ENCODE peak calls at places on chromosomes 12 and 14, in six cellular contexts. One of them, this sample, is unnamed.
A peak's percentile ranks its signal among the peaks of the same experiment; 100 is the strongest.

GRCh38 chr14:83251402-83251801 is 1717.7 kb upstream of the SEL1L start:
- DNase-seq in aorta: no peak
- DNase-seq in MM.1S: no peak
- DNase-seq in uterus: no peak
- DNase-seq in psoas muscle: no peak
- DNase-seq in adipocyte: no peak
- DNase-seq in this sample: no peak

GRCh38 chr14:24693353-24693737 is 59.4 kb upstream of the GZMB start:
- DNase-seq in adipocyte: no peak
- DNase-seq in psoas muscle: no peak
- DNase-seq in uterus: no peak
- DNase-seq in MM.1S: no peak
- DNase-seq in aorta: no peak
- DNase-seq in this sample: no peak

GRCh38 chr14:66381765-66382164 is 104.4 kb upstream of the CCDC196 start:
- DNase-seq in uterus: no peak
- DNase-seq in adipocyte: no peak
- DNase-seq in MM.1S: no peak
- DNase-seq in aorta: no peak
- DNase-seq in psoas muscle: no peak
- DNase-seq in this sample: no peak

GRCh38 chr12:7638064-7638763 is 27.5 kb downstream of the APOBEC1 start:
- DNase-seq in uterus: no peak
- DNase-seq in MM.1S: peak; percentile 27
- DNase-seq in adipocyte: no peak
- DNase-seq in psoas muscle: no peak
- DNase-seq in aorta: no peak
- DNase-seq in this sample: no peak

GRCh38 chr12:630656-631632 is 32.3 kb downstream of the NINJ2 start:
- DNase-seq in MM.1S: peak; percentile 93
- DNase-seq in adipocyte: no peak
- DNase-seq in psoas muscle: peak; percentile 61
- DNase-seq in uterus: no peak
- DNase-seq in aorta: no peak
- DNase-seq in this sample: peak; percentile 47

GRCh38 chr12:14010989-14011388 is 29.6 kb upstream of the GRIN2B start:
- DNase-seq in adipocyte: no peak
- DNase-seq in aorta: no peak
- DNase-seq in psoas muscle: no peak
- DNase-seq in MM.1S: no peak
- DNase-seq in uterus: no peak
- DNase-seq in this sample: no peak

GRCh38 chr14:74492413-74493342 is at the start of gene NPC2:
- DNase-seq in psoas muscle: no peak
- DNase-seq in aorta: no peak
- DNase-seq in uterus: no peak
- DNase-seq in MM.1S: no peak
- DNase-seq in adipocyte: peak; percentile 55
- DNase-seq in this sample: no peak

GRCh38 chr12:126727218-126727601 is 1539.8 kb upstream of the TMEM132C start:
- DNase-seq in psoas muscle: no peak
- DNase-seq in uterus: no peak
- DNase-seq in aorta: no peak
- DNase-seq in MM.1S: no peak
- DNase-seq in adipocyte: no peak
- DNase-seq in this sample: no peak

GRCh38 chr14:65972346-65972745 is 513.8 kb upstream of the CCDC196 start:
- DNase-seq in uterus: no peak
- DNase-seq in adipocyte: peak; percentile 27
- DNase-seq in aorta: no peak
- DNase-seq in MM.1S: no peak
- DNase-seq in psoas muscle: no peak
- DNase-seq in this sample: no peak

GRCh38 chr12:104576980-104577925 is 120.5 kb downstream of the CHST11 start:
- DNase-seq in psoas muscle: no peak
- DNase-seq in uterus: no peak
- DNase-seq in MM.1S: no peak
- DNase-seq in aorta: no peak
- DNase-seq in adipocyte: peak; percentile 45
- DNase-seq in this sample: no peak

GRCh38 chr12:26188132-26188531 is 7.2 kb upstream of the SSPN start:
- DNase-seq in MM.1S: no peak
- DNase-seq in aorta: no peak
- DNase-seq in adipocyte: peak; percentile 81
- DNase-seq in uterus: no peak
- DNase-seq in psoas muscle: no peak
- DNase-seq in this sample: no peak

GRCh38 chr14:83533734-83534133 is 1996.2 kb upstream of the FLRT2 start:
- DNase-seq in uterus: no peak
- DNase-seq in aorta: no peak
- DNase-seq in MM.1S: no peak
- DNase-seq in psoas muscle: no peak
- DNase-seq in adipocyte: no peak
- DNase-seq in this sample: no peak

GRCh38 chr14:70416322-70416716 is 571 bp downstream of the SYNJ2BP start:
- DNase-seq in aorta: no peak
- DNase-seq in MM.1S: no peak
- DNase-seq in uterus: no peak
- DNase-seq in adipocyte: peak; percentile 53
- DNase-seq in psoas muscle: no peak
- DNase-seq in this sample: no peak

GRCh38 chr12:39892146-39892545 is 213.7 kb downstream of the SLC2A13 start:
- DNase-seq in uterus: no peak
- DNase-seq in MM.1S: no peak
- DNase-seq in aorta: no peak
- DNase-seq in psoas muscle: no peak
- DNase-seq in adipocyte: no peak
- DNase-seq in this sample: no peak

GRCh38 chr14:73662439-73663056 is 17.8 kb downstream of the DNAL1 start:
- DNase-seq in adipocyte: peak; percentile 81
- DNase-seq in aorta: peak; percentile 62
- DNase-seq in psoas muscle: peak; percentile 31
- DNase-seq in uterus: peak; percentile 30
- DNase-seq in MM.1S: no peak
- DNase-seq in this sample: no peak

GRCh38 chr14:57493467-57494181 is at the start of gene CCDC198:
- DNase-seq in MM.1S: no peak
- DNase-seq in uterus: no peak
- DNase-seq in psoas muscle: no peak
- DNase-seq in aorta: no peak
- DNase-seq in adipocyte: no peak
- DNase-seq in this sample: no peak

GRCh38 chr12:67433393-67434175 is 164.4 kb downstream of the CAND1 start:
- DNase-seq in adipocyte: no peak
- DNase-seq in MM.1S: no peak
- DNase-seq in uterus: no peak
- DNase-seq in psoas muscle: no peak
- DNase-seq in aorta: no peak
- DNase-seq in this sample: no peak

GRCh38 chr14:77125275-77126073 is 16.1 kb downstream of the ZDHHC22 start:
- DNase-seq in uterus: no peak
- DNase-seq in adipocyte: no peak
- DNase-seq in aorta: no peak
- DNase-seq in psoas muscle: no peak
- DNase-seq in MM.1S: no peak
- DNase-seq in this sample: no peak

GRCh38 chr12:26135010-26135420 is 10.2 kb upstream of the BHLHE41 start:
- DNase-seq in MM.1S: no peak
- DNase-seq in uterus: no peak
- DNase-seq in psoas muscle: no peak
- DNase-seq in adipocyte: no peak
- DNase-seq in aorta: peak; percentile 73
- DNase-seq in this sample: peak; percentile 72

GRCh38 chr12:13504736-13505135 is 308.2 kb downstream of the EMP1 start:
- DNase-seq in uterus: no peak
- DNase-seq in aorta: no peak
- DNase-seq in psoas muscle: no peak
- DNase-seq in MM.1S: no peak
- DNase-seq in adipocyte: no peak
- DNase-seq in this sample: no peak

GRCh38 chr12:118140825-118141224 is 4.9 kb downstream of the PEBP1 start:
- DNase-seq in adipocyte: no peak
- DNase-seq in aorta: no peak
- DNase-seq in MM.1S: no peak
- DNase-seq in psoas muscle: no peak
- DNase-seq in uterus: no peak
- DNase-seq in this sample: no peak

GRCh38 chr12:95700316-95700785 is 90.2 kb downstream of the NTN4 start:
- DNase-seq in uterus: no peak
- DNase-seq in MM.1S: peak; percentile 89
- DNase-seq in adipocyte: peak; percentile 47
- DNase-seq in psoas muscle: no peak
- DNase-seq in aorta: peak; percentile 74
- DNase-seq in this sample: no peak

GRCh38 chr14:103319422-103319821 is 14.6 kb upstream of the EIF5 start:
- DNase-seq in uterus: no peak
- DNase-seq in aorta: no peak
- DNase-seq in adipocyte: no peak
- DNase-seq in MM.1S: no peak
- DNase-seq in psoas muscle: no peak
- DNase-seq in this sample: peak; percentile 73

GRCh38 chr14:103317976-103318580 is 16.0 kb upstream of the EIF5 start:
- DNase-seq in uterus: no peak
- DNase-seq in adipocyte: no peak
- DNase-seq in psoas muscle: no peak
- DNase-seq in aorta: no peak
- DNase-seq in MM.1S: no peak
- DNase-seq in this sample: no peak

GRCh38 chr14:103317251-103317650 is 16.8 kb upstream of the EIF5 start:
- DNase-seq in aorta: no peak
- DNase-seq in MM.1S: no peak
- DNase-seq in uterus: no peak
- DNase-seq in psoas muscle: no peak
- DNase-seq in adipocyte: no peak
- DNase-seq in this sample: no peak

GRCh38 chr14:103316723-103317122 is 17.3 kb upstream of the EIF5 start:
- DNase-seq in adipocyte: no peak
- DNase-seq in MM.1S: no peak
- DNase-seq in psoas muscle: no peak
- DNase-seq in uterus: no peak
- DNase-seq in aorta: no peak
- DNase-seq in this sample: no peak

DNA sequence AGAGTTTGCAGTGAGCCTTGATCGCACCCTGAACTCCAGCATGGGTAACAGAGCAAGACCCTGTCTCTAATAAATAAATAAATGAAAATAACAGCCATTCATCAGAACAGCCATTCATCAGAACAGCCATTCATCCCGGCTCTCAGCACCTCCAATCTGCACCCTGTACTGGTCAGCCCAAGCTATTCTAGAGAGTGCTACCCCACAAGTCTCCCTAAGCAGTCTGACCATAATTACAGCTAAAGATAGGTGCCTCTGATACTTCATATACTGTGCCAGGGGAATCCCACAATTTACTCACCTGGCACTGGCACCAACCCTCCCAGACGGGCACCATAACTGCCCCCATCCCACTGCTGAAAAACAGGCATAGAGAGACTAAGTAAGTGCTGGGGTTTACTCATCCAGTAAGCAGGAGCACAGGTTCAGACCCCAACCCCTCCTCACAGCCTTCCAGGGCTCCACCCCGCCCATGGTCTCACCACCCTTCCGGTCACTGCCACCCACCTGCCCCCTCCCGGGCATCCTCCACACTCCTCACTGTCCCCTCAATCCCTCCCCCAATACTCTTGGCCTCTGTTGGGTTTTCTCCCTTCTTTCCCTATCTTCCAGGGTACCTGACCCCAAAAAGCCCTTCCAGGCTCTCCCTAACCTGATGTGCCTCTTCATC is 15.2 kb upstream of the EIF5 start:
- DNase-seq in MM.1S: no peak
- DNase-seq in aorta: no peak
- DNase-seq in adipocyte: no peak
- DNase-seq in psoas muscle: no peak
- DNase-seq in uterus: no peak
- DNase-seq in this sample: no peak
- H3K4me3 ChIP-seq in MM.1S: no peak overlapping the region
- H3K4me3 ChIP-seq in aorta: no peak overlapping the region
- H3K4me3 ChIP-seq in adipocyte: no peak overlapping the region
- H3K4me3 ChIP-seq in psoas muscle: no peak overlapping the region
- H3K4me3 ChIP-seq in uterus: no peak overlapping the region
- H3K4me3 ChIP-seq in this sample: no peak overlapping the region

DNA sequence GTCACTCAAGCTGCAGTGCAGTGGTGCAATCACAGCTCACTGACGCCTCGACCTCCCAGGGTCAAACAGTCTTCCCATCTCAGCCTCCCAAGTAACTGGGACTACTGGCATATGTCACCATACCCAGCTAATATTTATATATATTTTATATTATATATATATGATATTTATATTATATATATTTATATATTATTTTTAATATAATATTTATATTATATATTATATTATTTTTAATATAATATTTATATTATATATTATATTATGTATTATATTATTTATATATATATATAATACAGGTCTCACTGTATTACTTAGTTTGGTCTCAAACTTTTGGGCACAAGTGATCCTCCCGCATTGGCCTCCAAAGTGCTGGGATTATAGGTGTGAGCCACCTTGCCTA is 9.4 kb downstream of the ZNF84 start:
- DNase-seq in MM.1S: no peak
- DNase-seq in adipocyte: no peak
- DNase-seq in psoas muscle: no peak
- DNase-seq in uterus: no peak
- DNase-seq in aorta: no peak
- DNase-seq in this sample: no peak
- H3K9me3 ChIP-seq in MM.1S: no peaks in the 10 kb centered on the region
- H3K9me3 ChIP-seq in adipocyte: peaks cover 98% of the 10 kb centered on the region
- H3K9me3 ChIP-seq in psoas muscle: peaks cover 96% of the 10 kb centered on the region
- H3K9me3 ChIP-seq in uterus: peaks cover 97% of the 10 kb centered on the region
- H3K9me3 ChIP-seq in aorta: peaks cover 45% of the 10 kb centered on the region
- H3K9me3 ChIP-seq in this sample: no peaks in the 10 kb centered on the region

GRCh38 chr14:91835197-91835919 is 32.0 kb downstream of the TC2N start:
- DNase-seq in aorta: no peak
- DNase-seq in psoas muscle: no peak
- DNase-seq in uterus: no peak
- DNase-seq in adipocyte: no peak
- DNase-seq in MM.1S: no peak
- DNase-seq in this sample: no peak
- H3K27me3 ChIP-seq in aorta: no peaks in the 10 kb centered on the region
- H3K27me3 ChIP-seq in psoas muscle: peaks cover 41% of the 10 kb centered on the region
- H3K27me3 ChIP-seq in uterus: no peaks in the 10 kb centered on the region
- H3K27me3 ChIP-seq in adipocyte: peaks cover 18% of the 10 kb centered on the region
- H3K27me3 ChIP-seq in MM.1S: no peaks in the 10 kb centered on the region
- H3K27me3 ChIP-seq in this sample: no peaks in the 10 kb centered on the region

DNA sequence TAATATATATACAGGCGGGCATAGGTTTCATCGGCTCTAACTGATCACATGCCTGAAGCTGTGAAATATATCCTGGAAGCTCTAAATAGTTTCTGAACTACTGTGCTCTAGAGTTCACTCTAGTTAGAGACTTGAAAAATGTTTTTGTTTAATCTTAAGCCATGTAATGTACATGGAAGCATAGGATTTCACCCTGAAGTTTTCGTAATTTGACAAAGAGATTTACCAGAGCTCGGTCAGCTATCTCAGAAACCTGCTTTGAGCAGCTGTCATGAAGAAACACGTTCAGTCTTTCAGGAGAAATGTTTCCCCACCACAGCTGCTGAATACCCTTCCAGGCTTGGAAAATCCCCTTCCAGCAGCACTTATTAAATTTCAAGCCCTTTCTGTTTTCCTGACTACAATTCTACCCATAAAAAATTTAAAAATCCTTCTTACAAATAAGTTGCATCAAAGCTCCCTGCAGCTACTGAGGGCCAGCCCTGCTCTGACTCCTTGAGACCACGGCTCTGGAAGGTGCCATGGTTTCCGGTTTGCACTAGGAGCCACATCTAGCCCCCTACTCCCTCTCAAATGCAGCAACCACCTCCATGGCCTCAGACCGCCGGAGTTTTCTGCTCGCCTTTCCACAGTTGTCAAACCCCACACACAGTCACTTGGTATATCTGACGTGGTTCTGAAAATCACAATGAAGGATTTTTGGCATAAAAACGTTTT is 29.9 kb downstream of the P2RX4 start:
- DNase-seq in adipocyte: no peak
- DNase-seq in uterus: no peak
- DNase-seq in MM.1S: no peak
- DNase-seq in psoas muscle: no peak
- DNase-seq in aorta: no peak
- DNase-seq in this sample: no peak
- H3K4me3 ChIP-seq in adipocyte: no peak overlapping the region
- H3K4me3 ChIP-seq in uterus: peak overlapping the region; percentile 33
- H3K4me3 ChIP-seq in MM.1S: no peak overlapping the region
- H3K4me3 ChIP-seq in psoas muscle: no peak overlapping the region
- H3K4me3 ChIP-seq in aorta: no peak overlapping the region
- H3K4me3 ChIP-seq in this sample: no peak overlapping the region